ENCODE peak calls at places on chromosomes 4 and X, in four cellular contexts. One of them, this sample, is unnamed.

GRCh38 chrX:109403927-109404326 is 78.0 kb downstream of the GUCY2F start:
- DNase-seq in naive thymus-derived CD4-positive, alpha-beta T cell: no peak
- DNase-seq in posterior vena cava: no peak
- DNase-seq in psoas muscle: no peak
- DNase-seq in this sample: no peak

GRCh38 chrX:7444967-7445366 is 297.0 kb upstream of the PUDP start:
- DNase-seq in naive thymus-derived CD4-positive, alpha-beta T cell: no peak
- DNase-seq in psoas muscle: no peak
- DNase-seq in posterior vena cava: no peak
- DNase-seq in this sample: no peak

GRCh38 chr4:7475207-7475606 is 40.5 kb upstream of the PSAPL1 start:
- DNase-seq in psoas muscle: no peak
- DNase-seq in naive thymus-derived CD4-positive, alpha-beta T cell: no peak
- DNase-seq in posterior vena cava: peak; percentile 63
- DNase-seq in this sample: no peak

GRCh38 chr4:78596111-78596742 is 44.7 kb downstream of the ANXA3 start:
- DNase-seq in naive thymus-derived CD4-positive, alpha-beta T cell: no peak
- DNase-seq in psoas muscle: no peak
- DNase-seq in posterior vena cava: no peak
- DNase-seq in this sample: no peak

GRCh38 chrX:147832707-147833348 is 78.9 kb upstream of the FMR1 start:
- DNase-seq in psoas muscle: no peak
- DNase-seq in posterior vena cava: no peak
- DNase-seq in naive thymus-derived CD4-positive, alpha-beta T cell: no peak
- DNase-seq in this sample: no peak

GRCh38 chr4:142660728-142661127 is 185.4 kb downstream of the INPP4B start:
- DNase-seq in posterior vena cava: no peak
- DNase-seq in naive thymus-derived CD4-positive, alpha-beta T cell: no peak
- DNase-seq in psoas muscle: no peak
- DNase-seq in this sample: no peak

GRCh38 chr4:48546336-48546735 is 56.3 kb downstream of the ZAR1 start:
- DNase-seq in posterior vena cava: no peak
- DNase-seq in naive thymus-derived CD4-positive, alpha-beta T cell: no peak
- DNase-seq in psoas muscle: no peak
- DNase-seq in this sample: peak; percentile 17

GRCh38 chr4:112813790-112814189 is 176.8 kb downstream of the LARP7 start:
- DNase-seq in psoas muscle: no peak
- DNase-seq in naive thymus-derived CD4-positive, alpha-beta T cell: no peak
- DNase-seq in posterior vena cava: no peak
- DNase-seq in this sample: no peak

GRCh38 chr4:124435276-124435675 is 277.3 kb downstream of the ANKRD50 start:
- DNase-seq in naive thymus-derived CD4-positive, alpha-beta T cell: no peak
- DNase-seq in psoas muscle: no peak
- DNase-seq in posterior vena cava: no peak
- DNase-seq in this sample: no peak

GRCh38 chr4:4666693-4667642 is 125.1 kb upstream of the STX18 start:
- DNase-seq in psoas muscle: no peak
- DNase-seq in naive thymus-derived CD4-positive, alpha-beta T cell: no peak
- DNase-seq in posterior vena cava: no peak
- DNase-seq in this sample: peak; percentile 26

GRCh38 chr4:151314509-151314908 is 10.9 kb downstream of the SH3D19 start:
- DNase-seq in naive thymus-derived CD4-positive, alpha-beta T cell: no peak
- DNase-seq in psoas muscle: no peak
- DNase-seq in posterior vena cava: no peak
- DNase-seq in this sample: no peak

GRCh38 chr4:57037982-57038604 is 59.4 kb downstream of the POLR2B start:
- DNase-seq in naive thymus-derived CD4-positive, alpha-beta T cell: no peak
- DNase-seq in posterior vena cava: peak; percentile 86
- DNase-seq in psoas muscle: peak; percentile 51
- DNase-seq in this sample: peak; percentile 60

GRCh38 chr4:176187610-176188009 is 7.8 kb downstream of the SPATA4 start:
- DNase-seq in posterior vena cava: no peak
- DNase-seq in psoas muscle: no peak
- DNase-seq in naive thymus-derived CD4-positive, alpha-beta T cell: no peak
- DNase-seq in this sample: no peak

GRCh38 chr4:56004235-56004634 is 55.5 kb downstream of the CEP135 start:
- DNase-seq in naive thymus-derived CD4-positive, alpha-beta T cell: no peak
- DNase-seq in psoas muscle: no peak
- DNase-seq in posterior vena cava: no peak
- DNase-seq in this sample: no peak

GRCh38 chr4:166277851-166278250 is 404.8 kb downstream of the TLL1 start:
- DNase-seq in naive thymus-derived CD4-positive, alpha-beta T cell: no peak
- DNase-seq in psoas muscle: no peak
- DNase-seq in posterior vena cava: no peak
- DNase-seq in this sample: no peak

GRCh38 chr4:90415116-90415515 is 287.9 kb downstream of the CCSER1 start:
- DNase-seq in naive thymus-derived CD4-positive, alpha-beta T cell: no peak
- DNase-seq in psoas muscle: no peak
- DNase-seq in posterior vena cava: no peak
- DNase-seq in this sample: no peak

GRCh38 chr4:186787536-186787935 is 63.9 kb upstream of the FAT1 start:
- DNase-seq in psoas muscle: no peak
- DNase-seq in naive thymus-derived CD4-positive, alpha-beta T cell: no peak
- DNase-seq in posterior vena cava: no peak
- DNase-seq in this sample: no peak

GRCh38 chrX:81708506-81708905 is 506.6 kb downstream of the SH3BGRL start:
- DNase-seq in posterior vena cava: no peak
- DNase-seq in naive thymus-derived CD4-positive, alpha-beta T cell: no peak
- DNase-seq in psoas muscle: no peak
- DNase-seq in this sample: no peak

GRCh38 chrX:149522914-149523313 is 17.8 kb upstream of the IDS start:
- DNase-seq in posterior vena cava: no peak
- DNase-seq in naive thymus-derived CD4-positive, alpha-beta T cell: no peak
- DNase-seq in psoas muscle: no peak
- DNase-seq in this sample: no peak

GRCh38 chr4:2101346-2102044 is 42.4 kb downstream of the NAT8L start:
- DNase-seq in psoas muscle: no peak
- DNase-seq in posterior vena cava: no peak
- DNase-seq in naive thymus-derived CD4-positive, alpha-beta T cell: no peak
- DNase-seq in this sample: no peak

GRCh38 chrX:145817666-145818521 is at the start of gene SLITRK2:
- DNase-seq in posterior vena cava: no peak
- DNase-seq in psoas muscle: no peak
- DNase-seq in naive thymus-derived CD4-positive, alpha-beta T cell: no peak
- DNase-seq in this sample: no peak

GRCh38 chrX:16466640-16467432 is 183.1 kb upstream of the S100G start:
- DNase-seq in psoas muscle: no peak
- DNase-seq in naive thymus-derived CD4-positive, alpha-beta T cell: no peak
- DNase-seq in posterior vena cava: no peak
- DNase-seq in this sample: no peak

GRCh38 chrX:54980334-54980733 is 13.7 kb downstream of the PFKFB1 start:
- DNase-seq in psoas muscle: no peak
- DNase-seq in posterior vena cava: no peak
- DNase-seq in naive thymus-derived CD4-positive, alpha-beta T cell: no peak
- DNase-seq in this sample: no peak

GRCh38 chrX:40209951-40210617 is 112.3 kb upstream of the BCOR start:
- DNase-seq in naive thymus-derived CD4-positive, alpha-beta T cell: no peak
- DNase-seq in posterior vena cava: no peak
- DNase-seq in psoas muscle: no peak
- DNase-seq in this sample: no peak

GRCh38 chr4:80243274-80244018 is 23.0 kb upstream of the FGF5 start:
- DNase-seq in psoas muscle: no peak
- DNase-seq in naive thymus-derived CD4-positive, alpha-beta T cell: no peak
- DNase-seq in posterior vena cava: no peak
- DNase-seq in this sample: no peak